ENCODE peak calls at places on chromosomes 2 and 18, in five cellular contexts. W, E, N, A and K are unnamed samples.

GRCh38 chr2:172230783-172231446 is 128.2 kb upstream of the DLX2 start:
- DNase-seq in W (no peak), E (no peak), N (no peak), A (no peak), K (no peak)

GRCh38 chr18:12088731-12089375 is 4.8 kb upstream of the ANKRD62 start:
- DNase-seq in W (no peak), E (no peak), N (no peak), A (no peak), K (no peak)

GRCh38 chr2:168948621-168949212 is 47.6 kb downstream of the G6PC2 start:
- DNase-seq in W (no peak), E (peak), N (no peak), A (no peak), K (peak)

GRCh38 chr2:142130111-142131015 is 453 bp downstream of the LRP1B start:
- DNase-seq in W (peak), E (peak), N (peak), A (no peak), K (peak)

GRCh38 chr2:42290005-42290404 is 71.0 kb downstream of the COX7A2L start:
- DNase-seq in W (no peak), E (no peak), N (no peak), A (no peak), K (no peak)

GRCh38 chr2:4914551-4914950 is 777.6 kb upstream of the SOX11 start:
- DNase-seq in W (no peak), E (no peak), N (no peak), A (no peak), K (no peak)

GRCh38 chr2:65432227-65433190 is at the start of gene SPRED2:
- DNase-seq in W (peak), E (peak), N (peak), A (peak), K (peak)

GRCh38 chr2:232574674-232575403 is 24.4 kb downstream of the EIF4E2 start:
- DNase-seq in W (no peak), E (no peak), N (no peak), A (no peak), K (no peak)

GRCh38 chr2:8605350-8606065 is 76.3 kb upstream of the ID2 start:
- DNase-seq in W (no peak), E (no peak), N (no peak), A (no peak), K (no peak)

GRCh38 chr2:8298783-8299182 is 383.1 kb upstream of the ID2 start:
- DNase-seq in W (no peak), E (peak), N (peak), A (no peak), K (no peak)

GRCh38 chr2:230713331-230714121 is 884 bp downstream of the CAB39 start:
- DNase-seq in W (peak), E (peak), N (peak), A (peak), K (peak)

GRCh38 chr2:45626387-45627010 is 15.4 kb upstream of the SRBD1 start:
- DNase-seq in W (no peak), E (no peak), N (no peak), A (no peak), K (no peak)

DNA sequence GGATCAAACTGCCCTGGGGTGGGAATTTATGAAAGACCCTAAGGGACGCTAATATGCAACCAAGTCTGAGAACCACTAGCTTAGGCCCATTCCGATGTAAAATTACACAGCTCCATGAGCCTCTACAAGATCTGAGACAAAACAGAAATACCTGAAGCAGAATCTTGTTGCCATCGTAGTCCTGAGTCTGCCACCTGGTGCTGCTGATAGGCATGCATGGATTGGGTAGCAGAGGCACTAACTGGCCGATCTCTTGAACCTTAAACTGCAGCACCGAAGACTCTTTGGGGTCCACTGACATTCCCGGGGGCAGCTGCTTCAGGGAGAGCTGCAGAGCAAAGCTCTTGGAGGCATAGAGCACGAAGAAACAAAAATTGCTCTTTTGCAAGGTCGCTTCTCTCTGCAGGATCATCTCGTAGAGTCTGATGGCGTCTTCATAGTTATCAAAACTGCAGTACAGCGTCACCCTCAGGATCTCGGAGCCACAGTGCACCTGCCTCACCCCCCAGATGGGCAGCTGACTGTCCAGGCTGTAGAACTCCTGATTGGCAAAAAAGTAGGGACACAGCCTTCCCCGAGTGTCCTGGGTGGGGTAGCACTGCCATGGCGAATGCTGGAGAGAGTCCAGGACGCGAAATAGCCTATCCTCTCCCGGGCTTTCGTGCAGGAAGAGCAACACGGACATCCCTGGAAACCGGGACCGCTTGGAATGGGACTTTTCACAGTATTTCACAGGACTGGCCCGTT is 848 bp downstream of the FAM124B start:
- DNase-seq in W (no peak), E (no peak), N (no peak), A (no peak), K (no peak)
- TF ChIP-seq CTCF in W (no peak), E (no peak), N (no peak), A (no peak), K (no peak)

GRCh38 chr2:163735692-163736432 is at the start of gene FIGN:
- DNase-seq in W (peak), E (no peak), N (peak), A (no peak), K (peak)

GRCh38 chr2:163734911-163735691 is 707 bp downstream of the FIGN start:
- DNase-seq in W (no peak), E (no peak), N (no peak), A (no peak), K (no peak)

GRCh38 chr2:163737169-163737439 is 1.3 kb upstream of the FIGN start:
- DNase-seq in W (no peak), E (no peak), N (no peak), A (no peak), K (no peak)

GRCh38 chr2:163737563-163737962 is 1.8 kb upstream of the FIGN start:
- DNase-seq in W (no peak), E (no peak), N (no peak), A (no peak), K (no peak)

GRCh38 chr2:163736433-163737168 is 793 bp upstream of the FIGN start:
- DNase-seq in W (peak), E (no peak), N (peak), A (no peak), K (peak)
- TF ChIP-seq CTCF in W (no peak), E (no peak), N (peak), A (no peak), K (peak)

GRCh38 chr2:201680743-201681142 is 17.7 kb downstream of the MPP4 start:
- DNase-seq in W (no peak), E (peak), N (no peak), A (no peak), K (peak)
- TF ChIP-seq CTCF in W (no peak), E (peak), N (no peak), A (no peak), K (peak)

DNA sequence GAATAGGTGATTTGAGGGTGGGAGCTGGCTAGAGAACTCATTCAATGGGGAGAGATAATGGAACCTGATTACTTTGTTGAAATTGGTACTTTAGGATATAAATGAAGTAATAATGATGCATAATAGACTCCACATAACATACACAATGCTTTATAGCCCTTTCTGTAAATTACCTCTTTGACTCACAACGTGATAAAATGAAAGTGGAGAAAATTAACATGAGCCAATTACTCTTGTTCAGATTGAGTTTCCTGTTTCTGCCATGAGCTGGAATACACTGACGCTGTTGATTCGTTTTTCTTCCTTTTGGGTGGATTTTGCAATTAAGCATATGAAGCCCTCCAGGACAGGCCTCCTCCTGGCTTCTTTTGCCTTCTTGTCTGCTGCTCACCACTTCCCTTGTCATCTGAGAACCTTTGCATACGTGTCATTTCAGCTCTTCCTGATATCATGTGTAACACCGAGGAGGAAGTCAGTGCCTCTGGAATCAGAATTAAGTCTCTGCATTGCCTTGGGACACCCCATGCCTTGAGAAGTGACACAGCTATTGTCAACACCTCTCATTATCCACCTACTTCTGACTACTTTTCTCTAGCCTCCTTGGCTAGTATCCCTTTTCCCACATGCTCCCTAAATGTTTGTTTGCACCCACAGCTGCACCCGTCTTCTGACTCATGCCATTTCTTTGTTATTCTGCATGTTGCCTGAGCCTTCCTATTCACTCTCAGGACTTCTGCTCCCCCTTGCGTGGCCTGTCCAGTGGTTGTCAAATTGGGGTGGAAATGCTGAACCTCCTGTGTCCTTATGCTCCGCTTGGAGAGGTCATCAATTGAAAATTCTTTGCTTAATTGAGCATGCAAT is 134.1 kb downstream of the FMNL2 start:
- DNase-seq in W (peak), E (peak), N (no peak), A (no peak), K (no peak)
- TF ChIP-seq CTCF in W (no peak), E (no peak), N (no peak), A (no peak), K (no peak)

GRCh38 chr18:46213295-46213694 is 109.1 kb downstream of the HAUS1 start:
- DNase-seq in W (no peak), E (peak), N (no peak), A (no peak), K (no peak)
- TF ChIP-seq CTCF in W (peak), E (peak), N (no peak), A (peak), K (peak)